ENCODE peak calls at places on chromosome 14, in five cellular contexts. A is left lung; K is tibial artery; P is CD4-positive, alpha-beta memory T cell; W is trophoblast cell. M is an unnamed sample.

GRCh38 chr14:100898935-100899840 is 4.3 kb downstream of the RTL1 start:
- DNase-seq in K (peak; percentile 57), W (no peak), A (peak; percentile 49), P (no peak), M (no peak)

GRCh38 chr14:104461676-104462443 is 117.7 kb upstream of the C14orf180 start:
- DNase-seq in W (no peak), P (no peak), K (peak; percentile 56), A (no peak), M (no peak)

GRCh38 chr14:70192915-70193314 is 4.2 kb upstream of the SLC8A3 start:
- DNase-seq in W (no peak), P (no peak), A (no peak), K (no peak), M (no peak)

GRCh38 chr14:52789118-52789517 is 2.3 kb downstream of the GNPNAT1 start:
- DNase-seq in W (no peak), K (no peak), A (no peak), P (no peak), M (no peak)

GRCh38 chr14:30779210-30779609 is 95.1 kb upstream of the COCH start:
- DNase-seq in W (no peak), P (no peak), K (no peak), A (no peak), M (peak; percentile 55)

GRCh38 chr14:97846156-97846555 is 1049.0 kb downstream of the VRK1 start:
- DNase-seq in P (no peak), K (no peak), W (no peak), A (no peak), M (no peak)

GRCh38 chr14:80213602-80214001 is 2.3 kb upstream of the DIO2 start:
- DNase-seq in W (peak; percentile 79), A (no peak), P (no peak), K (no peak), M (no peak)

GRCh38 chr14:53391156-53391555 is 238.0 kb upstream of the DDHD1 start:
- DNase-seq in W (no peak), K (no peak), P (no peak), A (no peak), M (no peak)

GRCh38 chr14:100138955-100139354 is 20.5 kb downstream of the DEGS2 start:
- DNase-seq in A (no peak), W (no peak), P (no peak), K (no peak), M (no peak)

GRCh38 chr14:96997269-96997668 is 200.1 kb downstream of the VRK1 start:
- DNase-seq in A (no peak), W (no peak), K (no peak), P (no peak), M (no peak)

GRCh38 chr14:97458302-97459137 is 661.3 kb downstream of the VRK1 start:
- DNase-seq in P (peak; percentile 91), K (no peak), W (no peak), A (peak; percentile 79), M (no peak)

GRCh38 chr14:100714205-100714781 is 12.4 kb upstream of the DLK1 start:
- DNase-seq in P (no peak), A (no peak), K (no peak), W (no peak), M (no peak)

GRCh38 chr14:99035712-99036593 is 236.0 kb downstream of the BCL11B start:
- DNase-seq in W (peak; percentile 92), P (no peak), A (peak; percentile 86), K (peak; percentile 97), M (peak; percentile 94)

GRCh38 chr14:95519699-95520098 is 3.2 kb upstream of the SYNE3 start:
- DNase-seq in K (peak; percentile 93), A (peak; percentile 82), W (no peak), P (peak; percentile 91), M (peak; percentile 67)

GRCh38 chr14:96081767-96082400 is 42.7 kb downstream of the C14orf132 start:
- DNase-seq in W (no peak), A (no peak), K (peak; percentile 29), P (no peak), M (no peak)

GRCh38 chr14:104723651-104724406 is at the start of gene ADSS1:
- DNase-seq in A (peak; percentile 94), W (no peak), P (peak; percentile 58), K (peak; percentile 89), M (peak; percentile 68)

DNA sequence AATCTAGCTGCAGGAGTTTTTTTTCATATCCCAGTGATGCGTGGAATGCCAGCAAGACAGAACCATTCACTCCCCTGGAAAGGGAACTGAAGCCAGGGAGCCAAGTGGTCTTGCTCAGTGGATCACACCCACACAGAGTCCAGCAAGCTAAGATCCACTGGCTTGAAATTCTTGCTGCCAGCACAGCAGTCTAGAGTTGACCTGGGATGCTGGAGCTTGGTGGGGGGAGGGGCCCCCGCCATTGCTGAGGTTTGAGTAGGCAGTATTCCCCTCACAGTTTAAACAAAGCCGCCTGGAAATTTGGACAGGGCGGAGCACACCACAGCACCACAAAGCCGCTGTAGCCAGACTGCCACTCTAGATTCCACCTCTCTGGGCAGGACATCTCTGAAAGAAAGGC is 86.9 kb upstream of the STXBP6 start:
- DNase-seq in P (no peak), W (no peak), K (no peak), A (no peak), M (no peak)
- H3K9me3 ChIP-seq in P (no peaks in the 10 kb centered on the region), W (peaks cover 2% of the 10 kb centered on the region), K (no peaks in the 10 kb centered on the region), A (no peaks in the 10 kb centered on the region), M (no peaks in the 10 kb centered on the region)

GRCh38 chr14:23370221-23370620 is 2.4 kb upstream of the IL25 start:
- DNase-seq in A (no peak), K (no peak), P (no peak), W (no peak), M (no peak)
- H3K27ac ChIP-seq in A (no peak overlapping the region), K (no peak overlapping the region), P (no peak overlapping the region), W (no peak overlapping the region), M (no peak overlapping the region)

GRCh38 chr14:105891221-105891602 is 364.8 kb downstream of the TMEM121 start:
- DNase-seq in K (peak; percentile 60), P (no peak), W (no peak), A (peak; percentile 73), M (peak; percentile 21)
- H3K9me3 ChIP-seq in K (no peaks in the 10 kb centered on the region), P (no peaks in the 10 kb centered on the region), W (peaks cover 81% of the 10 kb centered on the region), A (no peaks in the 10 kb centered on the region), M (no peaks in the 10 kb centered on the region)

GRCh38 chr14:51004352-51004800 is 60.1 kb upstream of the PYGL start:
- DNase-seq in P (no peak), W (no peak), A (no peak), K (no peak), M (no peak)
- H3K27ac ChIP-seq in P (no peak overlapping the region), W (no peak overlapping the region), A (peak overlapping the region; percentile 33), K (no peak overlapping the region), M (no peak overlapping the region)

DNA sequence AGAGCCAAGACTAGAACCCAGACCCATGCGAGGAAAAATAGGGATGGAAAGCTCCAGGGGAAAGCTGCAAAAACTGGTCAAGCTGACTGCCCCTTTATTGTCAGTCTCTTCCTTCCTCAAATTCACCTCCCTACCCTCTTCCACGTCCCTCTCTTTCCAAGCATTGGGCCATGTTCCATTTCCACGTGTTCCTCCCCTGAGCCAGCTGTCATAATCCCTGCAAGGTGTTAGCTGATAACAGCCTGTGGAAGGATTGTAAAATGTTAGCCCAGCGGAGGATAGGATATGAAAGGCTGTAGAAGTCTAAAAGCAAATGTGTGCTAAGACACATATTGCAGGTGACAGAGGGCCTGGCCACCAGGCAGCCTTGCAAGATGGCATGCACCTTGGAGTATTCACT is 88.0 kb upstream of the MAX start:
- DNase-seq in K (no peak), W (no peak), P (no peak), A (no peak), M (no peak)
- H3K9me3 ChIP-seq in K (no peaks in the 10 kb centered on the region), W (no peaks in the 10 kb centered on the region), P (no peaks in the 10 kb centered on the region), A (no peaks in the 10 kb centered on the region), M (no peaks in the 10 kb centered on the region)

GRCh38 chr14:74792249-74793039 is 29.3 kb downstream of the YLPM1 start:
- DNase-seq in P (no peak), A (no peak), K (no peak), W (no peak), M (peak; percentile 83)

GRCh38 chr14:74794947-74795346 is 31.8 kb downstream of the YLPM1 start:
- DNase-seq in W (no peak), A (no peak), P (no peak), K (no peak), M (no peak)

GRCh38 chr14:74793506-74794155 is 30.5 kb downstream of the YLPM1 start:
- DNase-seq in W (no peak), A (no peak), P (no peak), K (no peak), M (peak; percentile 46)
- H3K27ac ChIP-seq in W (no peak overlapping the region), A (peak overlapping the region; percentile 57), P (no peak overlapping the region), K (no peak overlapping the region), M (peak overlapping the region; percentile 87)

GRCh38 chr14:67787673-67788072 is 28.7 kb downstream of the ZFYVE26 start:
- DNase-seq in P (no peak), W (no peak), A (no peak), K (no peak), M (no peak)
- H3K9me3 ChIP-seq in P (no peaks in the 10 kb centered on the region), W (no peaks in the 10 kb centered on the region), A (no peaks in the 10 kb centered on the region), K (no peaks in the 10 kb centered on the region), M (no peaks in the 10 kb centered on the region)

GRCh38 chr14:28677381-28677780 is 89.2 kb upstream of the FOXG1 start:
- DNase-seq in P (no peak), A (no peak), W (no peak), K (no peak), M (no peak)

GRCh38 chr14:28666961-28667360 is 99.6 kb upstream of the FOXG1 start:
- DNase-seq in A (no peak), W (no peak), K (no peak), P (no peak), M (no peak)

GRCh38 chr14:28676481-28676880 is 90.1 kb upstream of the FOXG1 start:
- DNase-seq in A (no peak), W (no peak), P (no peak), K (no peak), M (no peak)

GRCh38 chr14:28673056-28673455 is 93.5 kb upstream of the FOXG1 start:
- DNase-seq in P (no peak), W (no peak), A (no peak), K (no peak), M (no peak)

DNA sequence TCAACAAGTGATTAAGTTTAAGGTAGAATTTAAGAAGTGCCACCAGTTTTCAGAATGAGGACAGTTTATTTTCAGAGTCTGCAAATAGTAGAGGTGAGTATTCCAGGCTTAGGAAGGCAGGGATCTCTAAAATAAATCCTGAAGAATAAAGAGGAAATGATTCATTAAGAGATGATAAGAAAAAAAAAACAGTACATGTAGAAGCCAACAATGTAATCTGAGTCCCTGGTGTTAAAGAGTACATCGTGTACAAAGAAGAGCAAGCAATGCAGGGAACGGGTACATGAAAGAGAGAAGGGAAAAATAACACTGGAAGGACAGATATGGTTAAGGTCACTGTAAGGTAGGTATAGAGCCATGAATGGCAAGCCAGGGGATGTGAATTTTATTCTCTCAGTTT is 95.2 kb upstream of the FOXG1 start:
- DNase-seq in P (no peak), W (no peak), K (no peak), A (no peak), M (no peak)
- H3K27ac ChIP-seq in P (no peak overlapping the region), W (no peak overlapping the region), K (no peak overlapping the region), A (no peak overlapping the region), M (no peak overlapping the region)

GRCh38 chr14:105989746-105990302 is 463.4 kb downstream of the TMEM121 start:
- DNase-seq in W (no peak), A (no peak), P (peak; percentile 57), K (no peak), M (no peak)
- H3K9me3 ChIP-seq in W (peaks cover 20% of the 10 kb centered on the region), A (no peaks in the 10 kb centered on the region), P (no peaks in the 10 kb centered on the region), K (no peaks in the 10 kb centered on the region), M (no peaks in the 10 kb centered on the region)

GRCh38 chr14:61438860-61439765 is 117.7 kb downstream of the PRKCH start:
- DNase-seq in K (peak; percentile 79), W (no peak), P (peak; percentile 74), A (no peak), M (peak; percentile 68)
- H3K27ac ChIP-seq in K (peak overlapping the region; percentile 41), W (peak overlapping the region; percentile 72), P (peak overlapping the region; percentile 20), A (peak overlapping the region; percentile 76), M (no peak overlapping the region)